ENCODE peak calls at places on chromosomes 13 and 19, in eight cellular contexts. E, V, U, B, T, Z, P and S are unnamed samples.

GRCh38 chr13:106496072-106496997 is 39.1 kb downstream of the EFNB2 start:
- DNase-seq in E (no peak), V (no peak), U (no peak), B (no peak), T (no peak), Z (no peak), P (no peak), S (no peak)

GRCh38 chr19:55319786-55320185 is 5.4 kb downstream of the TMEM150B start:
- DNase-seq in E (no peak), V (no peak), U (no peak), B (no peak), T (no peak), Z (peak; percentile 68), P (peak; percentile 29), S (no peak)

GRCh38 chr19:9885077-9885552 is 50.0 kb downstream of the PIN1 start:
- DNase-seq in E (no peak), V (peak; percentile 57), U (peak; percentile 32), B (no peak), T (no peak), Z (no peak), P (no peak), S (no peak)

GRCh38 chr13:111922086-111922485 is 144.9 kb upstream of the SOX1 start:
- DNase-seq in E (peak; percentile 40), V (no peak), U (no peak), B (no peak), T (no peak), Z (no peak), P (no peak), S (no peak)

GRCh38 chr13:54484166-54484565 is 1455.6 kb downstream of the OLFM4 start:
- DNase-seq in E (no peak), V (no peak), U (no peak), B (no peak), T (no peak), Z (no peak), P (no peak), S (no peak)

GRCh38 chr19:4557186-4557970 is 2.1 kb downstream of the SEMA6B start:
- DNase-seq in E (no peak), V (no peak), U (no peak), B (no peak), T (no peak), Z (no peak), P (no peak), S (no peak)

GRCh38 chr13:46386996-46387851 is at the start of gene RUBCNL:
- DNase-seq in E (no peak), V (peak; percentile 71), U (no peak), B (no peak), T (peak; percentile 50), Z (peak; percentile 53), P (no peak), S (no peak)

GRCh38 chr19:41646589-41647204 is 19.8 kb upstream of the CEACAM4 start:
- DNase-seq in E (no peak), V (no peak), U (no peak), B (peak; percentile 12), T (peak; percentile 49), Z (no peak), P (peak; percentile 22), S (no peak)

GRCh38 chr13:110874508-110874960 is 40.3 kb downstream of the ANKRD10 start:
- DNase-seq in E (peak; percentile 93), V (peak; percentile 94), U (peak; percentile 86), B (no peak), T (peak; percentile 63), Z (peak; percentile 77), P (peak; percentile 85), S (peak; percentile 85)

GRCh38 chr13:71303144-71303543 is 563.9 kb downstream of the DACH1 start:
- DNase-seq in E (no peak), V (no peak), U (no peak), B (no peak), T (no peak), Z (no peak), P (no peak), S (no peak)

GRCh38 chr13:20168396-20168795 is 7.5 kb upstream of the GJA3 start:
- DNase-seq in E (no peak), V (no peak), U (no peak), B (no peak), T (no peak), Z (no peak), P (no peak), S (no peak)

GRCh38 chr19:45385392-45386221 is 15.2 kb upstream of the ERCC2 start:
- DNase-seq in E (no peak), V (no peak), U (no peak), B (no peak), T (no peak), Z (no peak), P (no peak), S (no peak)

GRCh38 chr19:7917292-7918061 is 2.7 kb upstream of the SNAPC2 start:
- DNase-seq in E (no peak), V (peak; percentile 63), U (no peak), B (peak; percentile 42), T (peak; percentile 69), Z (peak; percentile 58), P (peak; percentile 55), S (peak; percentile 58)

GRCh38 chr13:32233062-32233461 is 82.1 kb downstream of the ZAR1L start:
- DNase-seq in E (no peak), V (no peak), U (no peak), B (no peak), T (no peak), Z (no peak), P (no peak), S (no peak)

GRCh38 chr13:44703371-44703770 is 127.2 kb upstream of the TSC22D1 start:
- DNase-seq in E (no peak), V (no peak), U (no peak), B (no peak), T (no peak), Z (no peak), P (no peak), S (no peak)

GRCh38 chr19:18644144-18645034 is 7.6 kb downstream of the KLHL26 start:
- DNase-seq in E (no peak), V (no peak), U (no peak), B (no peak), T (no peak), Z (no peak), P (no peak), S (no peak)

GRCh38 chr19:33788676-33789075 is 8.0 kb upstream of the KCTD15 start:
- DNase-seq in E (no peak), V (no peak), U (no peak), B (no peak), T (no peak), Z (no peak), P (no peak), S (no peak)

GRCh38 chr13:60584976-60585375 is 188.0 kb downstream of the TDRD3 start:
- DNase-seq in E (no peak), V (peak; percentile 72), U (no peak), B (no peak), T (no peak), Z (peak; percentile 26), P (no peak), S (no peak)

GRCh38 chr13:75481176-75482069 is 546 bp downstream of the TBC1D4 start:
- DNase-seq in E (peak; percentile 67), V (peak; percentile 66), U (peak; percentile 31), B (no peak), T (peak; percentile 37), Z (peak; percentile 39), P (peak; percentile 34), S (peak; percentile 34)

GRCh38 chr13:21360463-21360862 is 98.6 kb downstream of the ZDHHC20 start:
- DNase-seq in E (no peak), V (no peak), U (no peak), B (no peak), T (no peak), Z (no peak), P (no peak), S (no peak)

GRCh38 chr13:99354371-99354951 is 47.3 kb upstream of the GPR183 start:
- DNase-seq in E (no peak), V (no peak), U (no peak), B (no peak), T (no peak), Z (no peak), P (no peak), S (no peak)

GRCh38 chr19:32650671-32651070 is 24.3 kb downstream of the ANKRD27 start:
- DNase-seq in E (no peak), V (no peak), U (no peak), B (no peak), T (no peak), Z (no peak), P (no peak), S (no peak)

GRCh38 chr13:47794963-47795362 is 206.1 kb downstream of the SUCLA2 start:
- DNase-seq in E (no peak), V (no peak), U (no peak), B (no peak), T (no peak), Z (no peak), P (no peak), S (no peak)

GRCh38 chr19:3586124-3586626 is 897 bp downstream of the GIPC3 start:
- DNase-seq in E (no peak), V (no peak), U (no peak), B (peak; percentile 43), T (peak; percentile 43), Z (peak; percentile 44), P (no peak), S (no peak)

GRCh38 chr13:45368571-45368970 is 27.6 kb upstream of the TPT1 start:
- DNase-seq in E (no peak), V (no peak), U (no peak), B (no peak), T (no peak), Z (no peak), P (no peak), S (no peak)

GRCh38 chr13:110546933-110547332 is 14.6 kb downstream of the RAB20 start:
- DNase-seq in E (peak; percentile 86), V (peak; percentile 84), U (peak; percentile 88), B (no peak), T (no peak), Z (no peak), P (peak; percentile 95), S (peak; percentile 95)